ENCODE peak calls at places on chromosomes 13 and 19, in seven cellular contexts. G, S, C, T, W, Y and I are unnamed samples.

GRCh38 chr13:112172641-112173171 is 105.8 kb downstream of the SOX1 start:
- DNase-seq in S (no peak), C (no peak), W (no peak), G (no peak), Y (no peak), T (no peak), I (no peak)

GRCh38 chr19:16771618-16772017 is 52.0 kb downstream of the NWD1 start:
- DNase-seq in G (no peak), S (peak), T (peak), W (peak), Y (peak), C (peak), I (peak)

GRCh38 chr19:36093146-36093662 is 17.7 kb upstream of the OVOL3 start:
- DNase-seq in W (no peak), T (no peak), G (no peak), Y (no peak), S (no peak), C (no peak), I (no peak)

GRCh38 chr19:51016798-51017683 is 2.5 kb downstream of the KLK10 start:
- DNase-seq in S (no peak), C (no peak), W (no peak), G (no peak), Y (peak), T (no peak), I (peak)

GRCh38 chr13:37448072-37448471 is 150.5 kb downstream of the POSTN start:
- DNase-seq in T (no peak), C (no peak), Y (no peak), G (no peak), W (no peak), S (no peak), I (no peak)

GRCh38 chr13:44903596-44903995 is 85.7 kb downstream of the NUFIP1 start:
- DNase-seq in W (no peak), T (peak), Y (no peak), S (peak), G (peak), C (no peak), I (peak)

GRCh38 chr19:50478901-50479715 is 2.5 kb upstream of the GARIN5A start:
- DNase-seq in W (peak), G (no peak), T (no peak), S (no peak), C (no peak), Y (peak), I (no peak)

GRCh38 chr13:29452773-29453574 is 142.5 kb downstream of the SLC7A1 start:
- DNase-seq in T (no peak), G (no peak), S (no peak), W (no peak), Y (no peak), C (no peak), I (no peak)

GRCh38 chr13:46896346-46897138 is at the start of gene HTR2A:
- DNase-seq in C (no peak), Y (no peak), G (no peak), S (peak), T (no peak), W (no peak), I (peak)